ENCODE peak calls at places on chromosomes 13 and 19, in ten cellular contexts. S, K, O, G, E, P, U, F, T and Y are unnamed samples.

GRCh38 chr13:33259296-33259695 is 26.3 kb downstream of the STARD13 start:
- DNase-seq in E (no peak), G (no peak), F (no peak), U (no peak), P (no peak), O (no peak), T (no peak), K (no peak), S (no peak), Y (no peak)

GRCh38 chr13:50989476-50989875 is 79.9 kb downstream of the RNASEH2B start:
- DNase-seq in K (no peak), F (no peak), U (no peak), G (no peak), E (no peak), T (no peak), P (no peak), O (no peak), S (no peak), Y (no peak)

GRCh38 chr19:35154535-35155406 is at the start of gene FXYD5:
- DNase-seq in K (no peak), E (no peak), S (peak), P (peak), T (peak), G (peak), U (peak), O (peak), F (peak), Y (peak)

GRCh38 chr19:45780448-45781281 is 1.6 kb downstream of the DMPK start:
- DNase-seq in S (no peak), U (no peak), T (no peak), O (no peak), P (no peak), F (no peak), G (no peak), E (no peak), K (no peak), Y (no peak)

GRCh38 chr19:7521551-7522071 is 813 bp upstream of the MCOLN1 start:
- DNase-seq in U (no peak), G (no peak), S (no peak), P (no peak), K (no peak), T (no peak), E (no peak), O (no peak), F (no peak), Y (no peak)

GRCh38 chr13:32314271-32314967 is 744 bp downstream of the ZAR1L start:
- DNase-seq in G (peak), K (no peak), S (no peak), U (no peak), O (no peak), E (no peak), T (no peak), P (no peak), F (no peak), Y (no peak)

GRCh38 chr19:291561-292280 is 518 bp upstream of the PLPP2 start:
- DNase-seq in O (no peak), G (peak), F (no peak), S (no peak), U (no peak), T (no peak), E (no peak), K (no peak), P (no peak), Y (no peak)

GRCh38 chr13:99228737-99229691 is 28.4 kb downstream of the UBAC2 start:
- DNase-seq in S (no peak), E (no peak), T (peak), F (no peak), O (no peak), P (no peak), G (no peak), U (no peak), K (no peak), Y (peak)

GRCh38 chr13:30133554-30133912 is 173.8 kb downstream of the KATNAL1 start:
- DNase-seq in K (no peak), E (no peak), F (no peak), U (no peak), O (no peak), T (no peak), P (no peak), G (peak), S (no peak), Y (no peak)

GRCh38 chr19:7850429-7850819 is 20.4 kb downstream of the EVI5L start:
- DNase-seq in F (no peak), O (no peak), E (no peak), P (no peak), K (no peak), G (no peak), T (no peak), S (no peak), U (no peak), Y (no peak)

GRCh38 chr19:52211926-52212571 is 22.2 kb downstream of the PPP2R1A start:
- DNase-seq in G (no peak), F (no peak), K (no peak), S (no peak), U (no peak), O (no peak), E (no peak), P (no peak), T (no peak), Y (no peak)

GRCh38 chr19:46381746-46382345 is 31.5 kb downstream of the CCDC8 start:
- DNase-seq in K (no peak), S (no peak), F (no peak), O (no peak), G (no peak), T (no peak), P (no peak), E (no peak), U (no peak), Y (no peak)